ENCODE peak calls at places on chromosomes 2 and 18, in five cellular contexts. One of them, this sample, is unnamed.

GRCh38 chr2:216372761-216373291 is 543 bp upstream of the MARCHF4 start:
- DNase-seq in foreskin fibroblast: peak; percentile 83
- DNase-seq in thoracic aorta: no peak
- DNase-seq in HEK293T: no peak
- DNase-seq in skeletal muscle cell: peak; percentile 43
- DNase-seq in this sample: no peak

GRCh38 chr2:98376996-98377395 is 30.7 kb downstream of the CNGA3 start:
- DNase-seq in foreskin fibroblast: no peak
- DNase-seq in thoracic aorta: no peak
- DNase-seq in HEK293T: no peak
- DNase-seq in skeletal muscle cell: peak; percentile 17
- DNase-seq in this sample: no peak

GRCh38 chr2:224366269-224366668 is 35.6 kb downstream of the FAM124B start:
- DNase-seq in foreskin fibroblast: peak; percentile 63
- DNase-seq in thoracic aorta: no peak
- DNase-seq in HEK293T: no peak
- DNase-seq in skeletal muscle cell: no peak
- DNase-seq in this sample: no peak

GRCh38 chr2:109247340-109247739 is 118.3 kb downstream of the SH3RF3 start:
- DNase-seq in foreskin fibroblast: no peak
- DNase-seq in thoracic aorta: no peak
- DNase-seq in HEK293T: no peak
- DNase-seq in skeletal muscle cell: no peak
- DNase-seq in this sample: no peak

GRCh38 chr18:79856119-79857080 is 58.7 kb downstream of the KCNG2 start:
- DNase-seq in foreskin fibroblast: peak; percentile 25
- DNase-seq in thoracic aorta: no peak
- DNase-seq in HEK293T: no peak
- DNase-seq in skeletal muscle cell: peak; percentile 9
- DNase-seq in this sample: peak; percentile 45

GRCh38 chr2:18491577-18491976 is 68.9 kb downstream of the RDH14 start:
- DNase-seq in foreskin fibroblast: no peak
- DNase-seq in thoracic aorta: no peak
- DNase-seq in HEK293T: no peak
- DNase-seq in skeletal muscle cell: no peak
- DNase-seq in this sample: no peak

GRCh38 chr18:44687421-44687820 is 6.7 kb downstream of the SETBP1 start:
- DNase-seq in foreskin fibroblast: peak; percentile 65
- DNase-seq in thoracic aorta: no peak
- DNase-seq in HEK293T: no peak
- DNase-seq in skeletal muscle cell: no peak
- DNase-seq in this sample: no peak

GRCh38 chr18:79915161-79916127 is 36.0 kb downstream of the SLC66A2 start:
- DNase-seq in foreskin fibroblast: no peak
- DNase-seq in thoracic aorta: no peak
- DNase-seq in HEK293T: no peak
- DNase-seq in skeletal muscle cell: no peak
- DNase-seq in this sample: no peak

GRCh38 chr2:133489146-133489545 is 79.1 kb downstream of the NCKAP5 start:
- DNase-seq in foreskin fibroblast: no peak
- DNase-seq in thoracic aorta: no peak
- DNase-seq in HEK293T: no peak
- DNase-seq in skeletal muscle cell: no peak
- DNase-seq in this sample: no peak

GRCh38 chr2:120775801-120776589 is 40.3 kb downstream of the GLI2 start:
- DNase-seq in foreskin fibroblast: no peak
- DNase-seq in thoracic aorta: no peak
- DNase-seq in HEK293T: no peak
- DNase-seq in skeletal muscle cell: no peak
- DNase-seq in this sample: no peak

GRCh38 chr2:191358325-191359025 is 113.3 kb downstream of the MYO1B start:
- DNase-seq in foreskin fibroblast: no peak
- DNase-seq in thoracic aorta: no peak
- DNase-seq in HEK293T: no peak
- DNase-seq in skeletal muscle cell: no peak
- DNase-seq in this sample: peak; percentile 55

GRCh38 chr2:67612576-67612981 is 215.4 kb downstream of the ETAA1 start:
- DNase-seq in foreskin fibroblast: peak; percentile 38
- DNase-seq in thoracic aorta: no peak
- DNase-seq in HEK293T: no peak
- DNase-seq in skeletal muscle cell: peak; percentile 63
- DNase-seq in this sample: no peak

GRCh38 chr2:231383701-231384435 is 11.6 kb upstream of the B3GNT7 start:
- DNase-seq in foreskin fibroblast: no peak
- DNase-seq in thoracic aorta: no peak
- DNase-seq in HEK293T: no peak
- DNase-seq in skeletal muscle cell: no peak
- DNase-seq in this sample: no peak

GRCh38 chr2:228548230-228548629 is 366.7 kb upstream of the SPHKAP start:
- DNase-seq in foreskin fibroblast: peak; percentile 75
- DNase-seq in thoracic aorta: no peak
- DNase-seq in HEK293T: no peak
- DNase-seq in skeletal muscle cell: peak; percentile 55
- DNase-seq in this sample: no peak

GRCh38 chr2:7288484-7288883 is 371.3 kb downstream of the RNF144A start:
- DNase-seq in foreskin fibroblast: no peak
- DNase-seq in thoracic aorta: no peak
- DNase-seq in HEK293T: no peak
- DNase-seq in skeletal muscle cell: no peak
- DNase-seq in this sample: no peak

GRCh38 chr18:3397031-3397750 is 52.8 kb upstream of the TGIF1 start:
- DNase-seq in foreskin fibroblast: no peak
- DNase-seq in thoracic aorta: no peak
- DNase-seq in HEK293T: no peak
- DNase-seq in skeletal muscle cell: no peak
- DNase-seq in this sample: no peak

GRCh38 chr2:172655091-172655837 is 80.4 kb upstream of the RAPGEF4 start:
- DNase-seq in foreskin fibroblast: peak; percentile 93
- DNase-seq in thoracic aorta: no peak
- DNase-seq in HEK293T: no peak
- DNase-seq in skeletal muscle cell: peak; percentile 81
- DNase-seq in this sample: no peak

GRCh38 chr2:37156071-37156856 is 516 bp downstream of the EIF2AK2 start:
- DNase-seq in foreskin fibroblast: peak; percentile 61
- DNase-seq in thoracic aorta: no peak
- DNase-seq in HEK293T: peak; percentile 55
- DNase-seq in skeletal muscle cell: peak; percentile 10
- DNase-seq in this sample: peak; percentile 56

GRCh38 chr18:58896268-58896667 is 31.6 kb downstream of the ZNF532 start:
- DNase-seq in foreskin fibroblast: no peak
- DNase-seq in thoracic aorta: no peak
- DNase-seq in HEK293T: no peak
- DNase-seq in skeletal muscle cell: no peak
- DNase-seq in this sample: no peak

GRCh38 chr18:9732031-9732430 is 23.9 kb downstream of the RAB31 start:
- DNase-seq in foreskin fibroblast: no peak
- DNase-seq in thoracic aorta: no peak
- DNase-seq in HEK293T: no peak
- DNase-seq in skeletal muscle cell: no peak
- DNase-seq in this sample: no peak

GRCh38 chr2:238754259-238754658 is 93.6 kb upstream of the TWIST2 start:
- DNase-seq in foreskin fibroblast: peak; percentile 30
- DNase-seq in thoracic aorta: no peak
- DNase-seq in HEK293T: no peak
- DNase-seq in skeletal muscle cell: no peak
- DNase-seq in this sample: no peak

GRCh38 chr2:9139491-9140443 is 66.8 kb upstream of the ASAP2 start:
- DNase-seq in foreskin fibroblast: peak; percentile 81
- DNase-seq in thoracic aorta: no peak
- DNase-seq in HEK293T: peak; percentile 83
- DNase-seq in skeletal muscle cell: no peak
- DNase-seq in this sample: peak; percentile 69

GRCh38 chr2:157897106-157897971 is 21.2 kb upstream of the ACVR1 start:
- DNase-seq in foreskin fibroblast: no peak
- DNase-seq in thoracic aorta: no peak
- DNase-seq in HEK293T: no peak
- DNase-seq in skeletal muscle cell: no peak
- DNase-seq in this sample: no peak

GRCh38 chr2:64861338-64862000 is 127.7 kb upstream of the SLC1A4 start:
- DNase-seq in foreskin fibroblast: no peak
- DNase-seq in thoracic aorta: no peak
- DNase-seq in HEK293T: no peak
- DNase-seq in skeletal muscle cell: no peak
- DNase-seq in this sample: no peak

GRCh38 chr18:66129248-66129647 is 378.4 kb downstream of the CDH7 start:
- DNase-seq in foreskin fibroblast: no peak
- DNase-seq in thoracic aorta: no peak
- DNase-seq in HEK293T: no peak
- DNase-seq in skeletal muscle cell: no peak
- DNase-seq in this sample: no peak

GRCh38 chr2:27569398-27569797 is 13.4 kb upstream of the ZNF512 start:
- DNase-seq in foreskin fibroblast: peak; percentile 84
- DNase-seq in thoracic aorta: no peak
- DNase-seq in HEK293T: no peak
- DNase-seq in skeletal muscle cell: no peak
- DNase-seq in this sample: no peak

GRCh38 chr2:105317937-105318336 is 11.6 kb downstream of the TGFBRAP1 start:
- DNase-seq in foreskin fibroblast: no peak
- DNase-seq in thoracic aorta: no peak
- DNase-seq in HEK293T: no peak
- DNase-seq in skeletal muscle cell: no peak
- DNase-seq in this sample: no peak

This sample was measured in body of pancreas.